ENCODE peak calls at places on chromosomes 6 and 20, in five cellular contexts. B is IMR-90, H is A549, T is K562, K is SK-N-SH. R is an unnamed sample.

GRCh38 chr20:63421094-63421692 is 51.3 kb downstream of the KCNQ2 start:
- DNase-seq in K (no peak), H (no peak), B (no peak), T (no peak), R (no peak)

GRCh38 chr6:80179691-80180090 is 73.2 kb downstream of the BCKDHB start:
- DNase-seq in T (no peak), B (peak; percentile 7), K (no peak), H (no peak), R (no peak)

GRCh38 chr6:29294499-29294914 is 7.0 kb upstream of the OR14J1 start:
- DNase-seq in K (no peak), T (no peak), H (no peak), B (no peak), R (no peak)

GRCh38 chr6:118893095-118893881 is 664 bp upstream of the ASF1A start:
- DNase-seq in H (no peak), K (no peak), T (peak; percentile 17), B (peak; percentile 67), R (no peak)

GRCh38 chr6:30722280-30723112 is 2.3 kb downstream of the TUBB start:
- DNase-seq in H (peak; percentile 56), B (peak; percentile 69), K (peak; percentile 73), T (peak; percentile 72), R (no peak)

GRCh38 chr6:74041420-74041819 is 345.4 kb downstream of the CD109 start:
- DNase-seq in T (no peak), H (no peak), K (no peak), B (no peak), R (no peak)

GRCh38 chr6:108448481-108448880 is 112.2 kb upstream of the FOXO3 start:
- DNase-seq in K (no peak), B (no peak), H (no peak), T (no peak), R (no peak)

GRCh38 chr6:119310486-119311036 is 39.0 kb downstream of the MAN1A1 start:
- DNase-seq in B (peak; percentile 54), H (no peak), K (no peak), T (no peak), R (no peak)

GRCh38 chr20:53827996-53828672 is 234.5 kb upstream of the ZNF217 start:
- DNase-seq in T (no peak), B (peak; percentile 98), H (no peak), K (no peak), R (no peak)

GRCh38 chr20:44319880-44320422 is 8.9 kb upstream of the FITM2 start:
- DNase-seq in H (no peak), K (no peak), T (no peak), B (no peak), R (no peak)

GRCh38 chr20:31527266-31527665 is 13.0 kb downstream of the HM13 start:
- DNase-seq in T (no peak), B (no peak), K (no peak), H (no peak), R (no peak)

GRCh38 chr6:143999406-143999805 is 8.7 kb downstream of the PLAGL1 start:
- DNase-seq in B (peak; percentile 89), K (no peak), H (no peak), T (no peak), R (no peak)

GRCh38 chr6:3490622-3490980 is 33.8 kb upstream of the SLC22A23 start:
- DNase-seq in H (no peak), K (no peak), T (no peak), B (peak; percentile 23), R (no peak)

GRCh38 chr20:22924949-22925612 is 110.0 kb upstream of the SSTR4 start:
- DNase-seq in H (no peak), B (no peak), K (no peak), T (no peak), R (no peak)

GRCh38 chr6:106475280-106475679 is 114.8 kb downstream of the CRYBG1 start:
- DNase-seq in B (no peak), H (no peak), T (no peak), K (no peak), R (no peak)

GRCh38 chr6:10411131-10411914 is 3.6 kb downstream of the TFAP2A start:
- DNase-seq in K (no peak), T (no peak), B (no peak), H (no peak), R (no peak)

GRCh38 chr6:89987140-89987539 is 92.9 kb downstream of the GJA10 start:
- DNase-seq in T (no peak), B (peak; percentile 32), H (no peak), K (no peak), R (no peak)

GRCh38 chr6:39521826-39522377 is 199.4 kb upstream of the KCNK16 start:
- DNase-seq in T (no peak), K (no peak), H (no peak), B (no peak), R (no peak)

GRCh38 chr6:41715779-41716515 is 19.5 kb downstream of the TFEB start:
- DNase-seq in B (no peak), T (no peak), H (no peak), K (no peak), R (no peak)

GRCh38 chr6:3438190-3439167 is 18.4 kb downstream of the SLC22A23 start:
- DNase-seq in T (no peak), B (peak; percentile 94), K (no peak), H (peak; percentile 71), R (no peak)

GRCh38 chr20:25275813-25276532 is 28.1 kb downstream of the PYGB start:
- DNase-seq in H (no peak), B (no peak), K (no peak), T (no peak), R (no peak)

GRCh38 chr20:3924304-3925112 is 35.3 kb downstream of the PANK2 start:
- DNase-seq in T (no peak), K (no peak), B (no peak), H (no peak), R (no peak)

GRCh38 chr20:50193169-50193850 is 2.7 kb downstream of the CEBPB start:
- DNase-seq in T (peak; percentile 60), K (no peak), B (peak; percentile 73), H (no peak), R (no peak)

GRCh38 chr20:14470977-14471642 is 133.7 kb upstream of the FLRT3 start:
- DNase-seq in T (no peak), H (no peak), B (no peak), K (no peak), R (no peak)

GRCh38 chr6:29696147-29697129 is 15.5 kb upstream of the ZFP57 start:
- DNase-seq in T (no peak), K (no peak), H (peak; percentile 20), B (no peak), R (no peak)

GRCh38 chr20:49620364-49621240 is 52.7 kb upstream of the PTGIS start:
- DNase-seq in K (no peak), T (no peak), B (no peak), H (no peak), R (peak; percentile 100)

GRCh38 chr6:13014551-13015378 is 298.2 kb downstream of the PHACTR1 start:
- DNase-seq in H (no peak), K (peak; percentile 78), B (no peak), T (no peak), R (no peak)

GRCh38 chr6:169590376-169590939 is 111.4 kb downstream of the WDR27 start:
- DNase-seq in H (no peak), T (no peak), K (no peak), B (no peak), R (no peak)

GRCh38 chr6:161079566-161080262 is 88.1 kb downstream of the MAP3K4 start:
- DNase-seq in H (no peak), B (peak; percentile 88), K (no peak), T (no peak), R (no peak)

DNA sequence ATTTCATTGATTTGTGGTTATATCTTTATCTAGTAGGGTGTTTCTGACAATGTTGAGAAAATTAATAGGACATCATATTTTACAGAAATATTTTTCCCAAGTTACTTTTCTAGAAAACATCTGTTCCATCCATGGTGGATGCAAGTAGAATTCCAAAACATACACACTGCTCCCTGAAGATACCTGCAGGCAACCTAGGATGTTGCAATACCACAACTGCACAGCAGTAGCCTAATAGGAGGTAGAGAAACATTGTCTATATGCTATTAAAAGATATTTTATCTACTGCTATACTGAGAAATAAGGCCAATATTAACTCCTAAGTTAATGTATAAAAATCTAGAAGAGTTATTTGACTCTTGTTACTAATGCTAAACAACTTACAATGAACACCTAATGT is 6.8 kb downstream of the ILRUN start:
- DNase-seq in H (no peak), K (no peak), T (no peak), B (no peak), R (no peak)
- TF ChIP-seq RCOR1 in H (no peak), K (no peak), T (no peak), B (no peak), R (no peak)

DNA sequence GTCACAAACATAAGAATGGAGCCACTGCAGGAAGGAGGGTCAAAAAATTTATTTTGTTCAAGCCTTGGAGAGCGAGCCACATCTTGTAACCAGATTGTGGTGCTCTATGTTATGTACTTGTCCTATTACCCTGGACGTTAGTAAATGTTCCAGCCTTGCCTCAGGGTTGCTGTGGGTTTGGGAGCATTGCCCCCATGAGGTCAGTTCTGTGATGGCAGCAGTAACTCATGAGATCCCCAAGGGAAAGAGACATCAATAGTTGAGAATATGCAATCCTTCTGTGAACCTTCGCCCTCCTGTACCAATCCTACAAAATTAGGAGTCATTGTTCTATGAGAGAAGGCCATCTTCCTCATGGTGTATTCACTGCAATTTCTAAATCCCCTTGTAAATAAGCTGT is 16.4 kb upstream of the CFAP206 start:
- DNase-seq in H (peak; percentile 15), T (peak; percentile 21), K (peak; percentile 56), B (peak; percentile 29), R (no peak)
- TF ChIP-seq RCOR1 in H (no peak), T (no peak), K (no peak), B (no peak), R (no peak)

DNA sequence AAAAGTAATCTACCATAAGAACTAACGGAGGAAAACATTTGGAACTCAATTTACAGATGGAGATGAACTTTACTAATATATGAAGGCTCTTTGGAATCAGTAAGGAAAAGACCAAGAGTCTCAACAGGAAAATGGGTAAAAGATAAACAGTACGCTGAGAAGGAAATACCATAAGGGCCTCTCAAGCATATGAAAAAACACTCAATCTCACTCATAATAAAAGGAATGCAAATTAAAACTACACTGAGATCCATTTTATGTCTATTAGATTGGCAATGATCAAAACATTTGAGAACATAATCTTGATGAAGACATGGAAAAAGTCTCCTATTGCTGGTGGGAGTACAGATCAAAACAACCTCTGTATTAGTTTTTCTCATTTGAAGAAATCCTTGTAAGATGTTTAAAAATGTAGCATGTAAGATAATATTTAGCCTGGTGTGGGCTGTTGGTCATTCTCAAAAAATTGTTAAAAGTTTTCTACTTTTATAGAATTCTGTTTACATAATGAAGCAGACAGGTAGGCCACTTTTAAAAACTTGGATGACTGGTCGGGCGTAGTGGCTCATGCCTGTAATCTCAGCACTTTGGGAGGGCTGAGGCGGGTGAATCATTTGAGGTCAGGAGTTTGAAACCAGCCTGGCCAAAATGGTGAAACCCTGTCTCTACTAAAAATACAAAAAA is 14.5 kb downstream of the REV3L start:
- DNase-seq in B (peak; percentile 56), H (no peak), K (no peak), T (no peak), R (no peak)
- TF ChIP-seq RCOR1 in B (no peak), H (no peak), K (no peak), T (no peak), R (no peak)

DNA sequence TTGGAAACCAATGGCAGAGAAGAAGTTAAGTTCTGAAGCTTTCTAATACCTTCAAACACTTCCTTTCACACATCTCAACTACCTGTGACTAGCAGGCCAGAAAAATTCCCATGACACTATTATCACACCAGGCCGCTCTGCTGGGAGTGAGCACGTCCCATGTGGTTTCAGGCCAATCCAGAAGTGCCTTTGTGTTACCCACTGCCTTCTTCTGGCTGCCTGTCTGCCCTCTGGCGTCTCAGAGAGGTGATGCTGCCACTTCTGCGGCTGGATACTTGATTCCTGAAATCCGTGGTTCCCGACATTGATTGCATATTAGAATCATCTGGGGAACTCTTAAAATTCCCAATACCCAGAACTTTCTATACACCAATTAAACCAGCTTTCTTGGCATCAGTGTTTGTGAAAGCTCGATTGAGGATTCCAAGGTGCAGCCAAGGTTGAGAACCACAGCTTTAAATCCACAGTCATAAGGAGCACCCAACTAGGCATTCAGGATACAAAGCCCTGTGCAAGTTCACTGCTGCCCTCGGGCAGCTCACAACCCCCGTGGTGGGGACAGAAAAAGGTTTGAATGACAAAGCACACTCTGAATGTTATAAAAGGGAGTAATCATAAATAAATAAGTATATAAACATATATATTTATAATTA is 65.6 kb downstream of the STMND1 start:
- DNase-seq in T (no peak), B (peak; percentile 15), K (peak; percentile 57), H (peak; percentile 52), R (no peak)
- TF ChIP-seq RCOR1 in T (no peak), B (no peak), K (no peak), H (no peak), R (no peak)

R was measured in GM12878.